ENCODE peak calls at places on chromosomes 13 and 19, in four cellular contexts. One of them, this sample, is unnamed.

GRCh38 chr19:51948979-51949378 is 21.7 kb downstream of the ZNF613 start:
- DNase-seq in activated T-helper 1 cell treated with Interleukin-2 at 50 U/mL for 16 hours: no peak
- DNase-seq in IMR-90: peak; percentile 23
- DNase-seq in Jurkat, Clone E6-1: no peak
- DNase-seq in this sample: no peak

GRCh38 chr19:29590278-29590677 is 15.8 kb upstream of the POP4 start:
- DNase-seq in IMR-90: no peak
- DNase-seq in Jurkat, Clone E6-1: no peak
- DNase-seq in activated T-helper 1 cell treated with Interleukin-2 at 50 U/mL for 16 hours: no peak
- DNase-seq in this sample: no peak

GRCh38 chr13:29284726-29285125 is 310.8 kb downstream of the SLC7A1 start:
- DNase-seq in activated T-helper 1 cell treated with Interleukin-2 at 50 U/mL for 16 hours: no peak
- DNase-seq in Jurkat, Clone E6-1: no peak
- DNase-seq in IMR-90: no peak
- DNase-seq in this sample: no peak

GRCh38 chr19:6213266-6213595 is 66.5 kb downstream of the MLLT1 start:
- DNase-seq in Jurkat, Clone E6-1: no peak
- DNase-seq in activated T-helper 1 cell treated with Interleukin-2 at 50 U/mL for 16 hours: no peak
- DNase-seq in IMR-90: no peak
- DNase-seq in this sample: no peak

GRCh38 chr13:23427342-23428182 is 5.9 kb downstream of the SACS start:
- DNase-seq in IMR-90: peak; percentile 97
- DNase-seq in Jurkat, Clone E6-1: no peak
- DNase-seq in activated T-helper 1 cell treated with Interleukin-2 at 50 U/mL for 16 hours: no peak
- DNase-seq in this sample: peak; percentile 78

GRCh38 chr13:110470272-110471009 is 91.1 kb downstream of the RAB20 start:
- DNase-seq in Jurkat, Clone E6-1: no peak
- DNase-seq in activated T-helper 1 cell treated with Interleukin-2 at 50 U/mL for 16 hours: no peak
- DNase-seq in IMR-90: no peak
- DNase-seq in this sample: no peak

GRCh38 chr19:14432817-14433453 is at the start of gene PKN1:
- DNase-seq in IMR-90: no peak
- DNase-seq in activated T-helper 1 cell treated with Interleukin-2 at 50 U/mL for 16 hours: no peak
- DNase-seq in Jurkat, Clone E6-1: no peak
- DNase-seq in this sample: no peak

GRCh38 chr19:45947926-45948325 is 25.7 kb downstream of the NOVA2 start:
- DNase-seq in Jurkat, Clone E6-1: no peak
- DNase-seq in activated T-helper 1 cell treated with Interleukin-2 at 50 U/mL for 16 hours: no peak
- DNase-seq in IMR-90: peak; percentile 36
- DNase-seq in this sample: no peak

GRCh38 chr19:52600639-52601024 is 30.5 kb downstream of the ZNF701 start:
- DNase-seq in activated T-helper 1 cell treated with Interleukin-2 at 50 U/mL for 16 hours: peak; percentile 2
- DNase-seq in Jurkat, Clone E6-1: no peak
- DNase-seq in IMR-90: peak; percentile 3
- DNase-seq in this sample: no peak

GRCh38 chr13:55602784-55603183 is 1537.9 kb upstream of the PRR20A start:
- DNase-seq in IMR-90: no peak
- DNase-seq in Jurkat, Clone E6-1: no peak
- DNase-seq in activated T-helper 1 cell treated with Interleukin-2 at 50 U/mL for 16 hours: no peak
- DNase-seq in this sample: no peak

GRCh38 chr13:79548886-79549285 is 67.9 kb downstream of the NDFIP2 start:
- DNase-seq in Jurkat, Clone E6-1: no peak
- DNase-seq in IMR-90: peak; percentile 11
- DNase-seq in activated T-helper 1 cell treated with Interleukin-2 at 50 U/mL for 16 hours: no peak
- DNase-seq in this sample: no peak

GRCh38 chr13:72656357-72656756 is 71.1 kb downstream of the MZT1 start:
- DNase-seq in IMR-90: no peak
- DNase-seq in Jurkat, Clone E6-1: no peak
- DNase-seq in activated T-helper 1 cell treated with Interleukin-2 at 50 U/mL for 16 hours: no peak
- DNase-seq in this sample: no peak

GRCh38 chr19:3275583-3276340 is 51.3 kb downstream of the CELF5 start:
- DNase-seq in IMR-90: peak; percentile 60
- DNase-seq in Jurkat, Clone E6-1: peak; percentile 89
- DNase-seq in activated T-helper 1 cell treated with Interleukin-2 at 50 U/mL for 16 hours: peak; percentile 79
- DNase-seq in this sample: no peak

GRCh38 chr19:16338470-16339360 is 14.1 kb downstream of the KLF2 start:
- DNase-seq in activated T-helper 1 cell treated with Interleukin-2 at 50 U/mL for 16 hours: peak; percentile 30
- DNase-seq in IMR-90: peak; percentile 96
- DNase-seq in Jurkat, Clone E6-1: peak; percentile 75
- DNase-seq in this sample: peak; percentile 89

GRCh38 chr19:51024924-51025323 is 1.5 kb downstream of the KLK11 start:
- DNase-seq in IMR-90: no peak
- DNase-seq in activated T-helper 1 cell treated with Interleukin-2 at 50 U/mL for 16 hours: no peak
- DNase-seq in Jurkat, Clone E6-1: no peak
- DNase-seq in this sample: no peak

GRCh38 chr19:32255566-32256295 is 89.7 kb upstream of the ZNF507 start:
- DNase-seq in IMR-90: no peak
- DNase-seq in activated T-helper 1 cell treated with Interleukin-2 at 50 U/mL for 16 hours: no peak
- DNase-seq in Jurkat, Clone E6-1: no peak
- DNase-seq in this sample: no peak

GRCh38 chr13:37616131-37616530 is 17.6 kb upstream of the POSTN start:
- DNase-seq in Jurkat, Clone E6-1: no peak
- DNase-seq in IMR-90: peak; percentile 28
- DNase-seq in activated T-helper 1 cell treated with Interleukin-2 at 50 U/mL for 16 hours: no peak
- DNase-seq in this sample: no peak

This sample was measured in BJ.